ENCODE peak calls at places on chromosomes 4 and X, in eight cellular contexts. I is thoracic aorta, R is right atrium auricular region, J is endodermal cell, L is cardiac muscle cell, Q is PC-3, C is ovary, Y is uterus. O is an unnamed sample.

GRCh38 chr4:85147481-85148076 is 181.1 kb upstream of the WDFY3 start:
- DNase-seq in I (peak; percentile 5), R (peak; percentile 76), J (peak; percentile 65), L (peak; percentile 83), Q (peak; percentile 68), C (peak; percentile 38), Y (no peak), O (peak; percentile 80)

GRCh38 chr4:174996079-174996478 is 77.9 kb downstream of the ADAM29 start:
- DNase-seq in I (no peak), R (no peak), J (no peak), L (no peak), Q (no peak), C (no peak), Y (no peak), O (no peak)

GRCh38 chr4:152309418-152309817 is 226.5 kb downstream of the FBXW7 start:
- DNase-seq in I (no peak), R (no peak), J (no peak), L (no peak), Q (peak; percentile 26), C (no peak), Y (no peak), O (no peak)

GRCh38 chrX:10450229-10450958 is 170.0 kb downstream of the MID1 start:
- DNase-seq in I (no peak), R (no peak), J (no peak), L (peak; percentile 81), Q (peak; percentile 84), C (no peak), Y (no peak), O (peak; percentile 81)

GRCh38 chrX:100643943-100644587 is at the start of gene SRPX2:
- DNase-seq in I (no peak), R (peak; percentile 84), J (no peak), L (peak; percentile 89), Q (peak; percentile 88), C (no peak), Y (peak; percentile 52), O (peak; percentile 91)

GRCh38 chr4:154491341-154491679 is 289 bp downstream of the DCHS2 start:
- DNase-seq in I (no peak), R (no peak), J (peak; percentile 80), L (peak; percentile 19), Q (peak; percentile 13), C (peak; percentile 38), Y (peak; percentile 35), O (peak; percentile 9)

GRCh38 chrX:149567621-149568417 is 18.1 kb upstream of the HSFX3 start:
- DNase-seq in I (no peak), R (no peak), J (no peak), L (no peak), Q (peak; percentile 0), C (no peak), Y (no peak), O (no peak)

GRCh38 chr4:84500386-84501196 is 1.5 kb upstream of the NKX6-1 start:
- DNase-seq in I (no peak), R (no peak), J (peak; percentile 45), L (no peak), Q (no peak), C (no peak), Y (no peak), O (no peak)

GRCh38 chrX:155065035-155065734 is 5.8 kb downstream of the CMC4 start:
- DNase-seq in I (no peak), R (no peak), J (no peak), L (peak; percentile 72), Q (peak; percentile 66), C (no peak), Y (no peak), O (peak; percentile 80)

GRCh38 chr4:182578402-182578801 is 335.2 kb downstream of the TENM3 start:
- DNase-seq in I (no peak), R (no peak), J (no peak), L (peak; percentile 22), Q (peak; percentile 61), C (no peak), Y (no peak), O (peak; percentile 72)

GRCh38 chr4:48780867-48781219 is 764 bp upstream of the FRYL start:
- DNase-seq in I (no peak), R (peak; percentile 69), J (peak; percentile 50), L (peak; percentile 55), Q (no peak), C (no peak), Y (peak; percentile 30), O (peak; percentile 56)

GRCh38 chr4:86848136-86848535 is 1.0 kb downstream of the SLC10A6 start:
- DNase-seq in I (no peak), R (no peak), J (peak; percentile 57), L (no peak), Q (no peak), C (no peak), Y (no peak), O (no peak)

GRCh38 chr4:169253087-169253675 is 17.6 kb downstream of the SH3RF1 start:
- DNase-seq in I (no peak), R (no peak), J (no peak), L (no peak), Q (no peak), C (no peak), Y (no peak), O (no peak)

GRCh38 chrX:119041175-119041574 is 31.6 kb upstream of the CT47C1 start:
- DNase-seq in I (peak; percentile 43), R (peak; percentile 75), J (no peak), L (peak; percentile 85), Q (peak; percentile 82), C (peak; percentile 54), Y (peak; percentile 66), O (peak; percentile 85)

GRCh38 chr4:183798921-183799307 is 106.2 kb upstream of the STOX2 start:
- DNase-seq in I (no peak), R (no peak), J (peak; percentile 48), L (no peak), Q (no peak), C (no peak), Y (no peak), O (no peak)

GRCh38 chr4:157014621-157015591 is 43.3 kb upstream of the PDGFC start:
- DNase-seq in I (no peak), R (no peak), J (peak; percentile 55), L (peak; percentile 92), Q (peak; percentile 69), C (no peak), Y (no peak), O (peak; percentile 91)
- H3K4me3 ChIP-seq in I (no peak overlapping the region), R (no peak overlapping the region), J (no peak overlapping the region), L (no peak overlapping the region), Q (no peak overlapping the region), C (no peak overlapping the region), Y (no peak overlapping the region), O (no peak overlapping the region)

DNA sequence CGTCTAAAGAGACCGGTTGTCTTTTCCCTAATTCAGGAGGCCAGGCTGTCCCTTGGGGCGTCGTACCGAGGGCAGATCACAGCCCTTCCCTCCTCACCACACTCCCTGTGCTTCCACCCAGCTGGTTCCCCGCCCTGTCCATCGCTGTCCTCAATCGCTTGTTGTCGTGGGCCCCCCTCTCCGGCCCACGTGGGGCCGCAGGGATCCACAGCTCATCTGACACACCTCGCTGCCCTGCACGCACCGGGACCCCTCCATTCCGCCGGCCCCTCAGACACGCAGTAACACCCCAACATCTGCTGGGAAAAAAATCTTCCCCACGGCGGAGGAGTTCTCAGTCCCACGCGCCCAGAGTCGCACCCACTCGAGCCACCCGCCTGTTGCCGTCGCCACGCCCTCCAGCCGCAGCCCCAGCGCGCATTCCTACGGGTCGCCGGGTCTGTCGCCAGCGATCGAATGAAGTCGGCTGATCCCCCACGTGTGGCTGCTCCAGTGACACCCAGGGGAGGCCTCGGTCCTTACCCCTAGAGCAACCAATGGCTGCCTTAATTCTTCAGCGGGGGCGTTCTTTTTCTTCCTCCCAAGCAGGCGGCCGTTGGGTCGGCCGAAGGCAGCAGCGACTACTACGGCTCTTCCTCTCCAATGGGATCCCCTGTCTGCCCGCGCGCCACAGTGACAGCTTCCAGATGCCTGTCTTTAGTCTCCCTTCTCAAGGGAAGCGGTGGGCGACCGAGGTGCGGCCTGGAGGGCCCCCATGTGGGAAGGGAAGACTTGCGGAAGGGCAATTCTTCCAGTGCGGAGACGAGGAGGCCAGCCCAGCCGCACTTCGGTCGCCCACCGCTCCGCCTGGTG is 885 bp upstream of the SEPTIN11 start:
- DNase-seq in I (peak; percentile 50), R (peak; percentile 85), J (peak; percentile 92), L (peak; percentile 83), Q (peak; percentile 61), C (peak; percentile 77), Y (peak; percentile 73), O (peak; percentile 78)
- TF ChIP-seq CTCF in I (no peak), R (no peak), J (peak; percentile 37), L (no peak), Q (no peak), C (no peak), Y (peak; percentile 21), O (peak; percentile 1)

DNA sequence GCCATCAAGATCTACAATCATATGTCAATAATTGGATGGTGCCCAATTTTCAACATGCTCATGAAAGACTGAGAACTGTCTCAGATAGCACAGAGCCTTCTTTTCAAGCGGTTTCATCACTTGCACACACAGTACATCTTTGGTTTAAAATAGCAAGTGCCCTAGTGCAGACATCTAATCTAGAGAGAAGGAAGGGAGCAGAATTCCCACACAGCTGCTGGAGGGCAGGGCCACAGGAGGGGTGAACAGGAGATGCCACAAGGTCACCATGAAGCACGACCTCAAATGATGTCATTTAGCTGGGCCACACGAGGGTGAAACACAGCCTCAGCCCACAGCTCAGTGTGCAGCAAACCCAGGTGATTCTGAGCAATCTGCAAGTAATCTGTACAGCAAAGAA is 24.3 kb downstream of the LEF1 start:
- DNase-seq in I (no peak), R (no peak), J (no peak), L (no peak), Q (no peak), C (no peak), Y (no peak), O (no peak)
- H3K4me3 ChIP-seq in I (no peak overlapping the region), R (no peak overlapping the region), J (no peak overlapping the region), L (no peak overlapping the region), Q (no peak overlapping the region), C (no peak overlapping the region), Y (no peak overlapping the region), O (no peak overlapping the region)

GRCh38 chrX:109840585-109840984 is 107.5 kb upstream of the ACSL4 start:
- DNase-seq in I (peak; percentile 25), R (peak; percentile 60), J (no peak), L (peak; percentile 97), Q (peak; percentile 81), C (no peak), Y (peak; percentile 47), O (peak; percentile 97)

GRCh38 chrX:109841869-109842579 is 109.0 kb upstream of the ACSL4 start:
- DNase-seq in I (no peak), R (no peak), J (no peak), L (peak; percentile 42), Q (no peak), C (no peak), Y (no peak), O (peak; percentile 51)

GRCh38 chrX:109839694-109840358 is 106.8 kb upstream of the ACSL4 start:
- DNase-seq in I (no peak), R (no peak), J (peak; percentile 77), L (peak; percentile 80), Q (no peak), C (no peak), Y (peak; percentile 24), O (peak; percentile 74)

GRCh38 chrX:109842611-109843010 is 109.6 kb upstream of the ACSL4 start:
- DNase-seq in I (no peak), R (no peak), J (no peak), L (peak; percentile 53), Q (no peak), C (no peak), Y (no peak), O (peak; percentile 44)

DNA sequence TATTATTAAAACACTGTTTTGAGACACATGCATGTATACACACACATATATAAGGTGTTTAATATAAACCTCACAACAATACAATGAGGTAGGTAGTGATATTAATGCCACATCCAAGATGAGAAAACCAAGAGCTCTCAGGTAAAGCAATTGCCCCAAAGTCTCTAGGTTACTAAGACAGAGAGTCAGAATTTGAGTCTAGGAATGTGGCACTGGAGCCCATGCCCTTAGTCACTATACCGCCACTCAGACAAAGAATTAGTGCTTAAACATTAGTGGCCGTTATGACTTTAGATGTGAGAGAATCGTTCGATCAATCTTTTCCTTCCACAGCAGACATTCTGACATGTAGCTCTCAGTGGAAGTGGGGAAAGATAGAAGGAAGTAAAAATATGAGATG is 108.2 kb upstream of the ACSL4 start:
- DNase-seq in I (no peak), R (no peak), J (no peak), L (no peak), Q (no peak), C (no peak), Y (no peak), O (no peak)
- TF ChIP-seq CTCF in I (no peak), R (no peak), J (no peak), L (no peak), Q (no peak), C (no peak), Y (no peak), O (no peak)

O was measured in fibroblast of pulmonary artery.